ENCODE peak calls at places on chromosome 22, in ten cellular contexts. G is stimulated activated CD4-positive, alpha-beta T cell treated with anti-CD3 and anti-CD28 coated beads, Interleukin-2, amount 100 ng/mL, for 24 hours; P is nephron progenitor cell; R is dermis blood vessel endothelial cell; K is T follicular helper cell; N is dorsolateral prefrontal cortex; Q is astrocyte of the spinal cord; L is GM04504; B is transverse colon; D is GM23248. W is an unnamed sample.

GRCh38 chr22:21964234-21964633 is 11.6 kb upstream of the PPM1F start:
- DNase-seq in G (no peak), P (no peak), R (no peak), K (no peak), N (no peak), Q (no peak), L (no peak), B (no peak), D (no peak), W (no peak)

GRCh38 chr22:46110215-46110614 is 40.1 kb upstream of the PPARA start:
- DNase-seq in G (no peak), P (no peak), R (no peak), K (no peak), N (no peak), Q (no peak), L (no peak), B (no peak), D (peak; percentile 82), W (no peak)

GRCh38 chr22:46376096-46376495 is 40.6 kb downstream of the TRMU start:
- DNase-seq in G (no peak), P (no peak), R (no peak), K (no peak), N (no peak), Q (no peak), L (no peak), B (no peak), D (no peak), W (no peak)

GRCh38 chr22:42500164-42500835 is 19.3 kb downstream of the RRP7A start:
- DNase-seq in G (peak; percentile 82), P (peak; percentile 75), R (peak; percentile 67), K (peak; percentile 78), N (peak; percentile 81), Q (peak; percentile 64), L (peak; percentile 38), B (peak; percentile 92), D (peak; percentile 84), W (peak; percentile 87)

GRCh38 chr22:48197189-48197690 is 1434.8 kb downstream of the TBC1D22A start:
- DNase-seq in G (no peak), P (no peak), R (no peak), K (no peak), N (no peak), Q (no peak), L (no peak), B (no peak), D (no peak), W (no peak)

GRCh38 chr22:22207845-22208564 is 36.6 kb upstream of the VPREB1 start:
- DNase-seq in G (peak; percentile 87), P (peak; percentile 89), R (peak; percentile 88), K (peak; percentile 46), N (peak; percentile 16), Q (peak; percentile 69), L (peak; percentile 24), B (peak; percentile 80), D (peak; percentile 84), W (peak; percentile 87)

GRCh38 chr22:44848296-44848741 is 95.9 kb downstream of the ARHGAP8 start:
- DNase-seq in G (no peak), P (no peak), R (no peak), K (no peak), N (no peak), Q (no peak), L (no peak), B (no peak), D (no peak), W (no peak)

GRCh38 chr22:32476286-32476685 is 1.7 kb downstream of the FBXO7 start:
- DNase-seq in G (no peak), P (no peak), R (peak; percentile 17), K (no peak), N (no peak), Q (no peak), L (no peak), B (no peak), D (peak; percentile 35), W (no peak)

GRCh38 chr22:46050451-46050845 is 73.5 kb upstream of the WNT7B start:
- DNase-seq in G (no peak), P (no peak), R (no peak), K (no peak), N (no peak), Q (no peak), L (no peak), B (peak; percentile 6), D (no peak), W (no peak)

GRCh38 chr22:22884888-22885840 is 2.5 kb upstream of the IGLL5 start:
- DNase-seq in G (peak; percentile 24), P (no peak), R (no peak), K (no peak), N (no peak), Q (no peak), L (no peak), B (peak; percentile 77), D (no peak), W (no peak)

GRCh38 chr22:39448205-39449054 is 8.4 kb upstream of the MGAT3 start:
- DNase-seq in G (no peak), P (no peak), R (no peak), K (no peak), N (no peak), Q (no peak), L (no peak), B (no peak), D (no peak), W (no peak)

GRCh38 chr22:49754674-49755590 is 72.7 kb downstream of the BRD1 start:
- DNase-seq in G (no peak), P (no peak), R (no peak), K (no peak), N (no peak), Q (no peak), L (no peak), B (no peak), D (no peak), W (no peak)

GRCh38 chr22:39617342-39617741 is 46.8 kb downstream of the CACNA1I start:
- DNase-seq in G (no peak), P (no peak), R (no peak), K (no peak), N (peak; percentile 78), Q (no peak), L (no peak), B (no peak), D (no peak), W (no peak)

GRCh38 chr22:41504397-41504796 is 35.5 kb downstream of the ACO2 start:
- DNase-seq in G (no peak), P (no peak), R (no peak), K (no peak), N (peak; percentile 77), Q (no peak), L (no peak), B (no peak), D (peak; percentile 76), W (no peak)

GRCh38 chr22:43042101-43042780 is 27.3 kb upstream of the PACSIN2 start:
- DNase-seq in G (no peak), P (no peak), R (no peak), K (no peak), N (no peak), Q (peak; percentile 70), L (no peak), B (no peak), D (no peak), W (no peak)

GRCh38 chr22:50342651-50343540 is at the start of gene PPP6R2:
- DNase-seq in G (peak; percentile 92), P (peak; percentile 92), R (peak; percentile 79), K (peak; percentile 82), N (peak; percentile 71), Q (peak; percentile 56), L (peak; percentile 38), B (peak; percentile 88), D (peak; percentile 88), W (peak; percentile 91)

GRCh38 chr22:27987557-27987956 is 68.5 kb upstream of the PITPNB start:
- DNase-seq in G (no peak), P (no peak), R (no peak), K (no peak), N (peak; percentile 10), Q (peak; percentile 87), L (no peak), B (no peak), D (peak; percentile 11), W (no peak)

GRCh38 chr22:25030636-25031035 is 78.1 kb downstream of the KIAA1671 start:
- DNase-seq in G (no peak), P (no peak), R (no peak), K (no peak), N (no peak), Q (peak; percentile 26), L (no peak), B (no peak), D (peak; percentile 20), W (no peak)

GRCh38 chr22:25564979-25565677 is 653 bp downstream of the GRK3 start:
- DNase-seq in G (peak; percentile 19), P (no peak), R (peak; percentile 28), K (no peak), N (no peak), Q (no peak), L (no peak), B (peak; percentile 17), D (peak; percentile 42), W (no peak)

GRCh38 chr22:38313384-38313955 is 3.8 kb downstream of the CSNK1E start:
- DNase-seq in G (no peak), P (no peak), R (peak; percentile 47), K (no peak), N (no peak), Q (peak; percentile 95), L (peak; percentile 77), B (peak; percentile 75), D (peak; percentile 84), W (no peak)

GRCh38 chr22:31289335-31289734 is 3.0 kb downstream of the PIK3IP1 start:
- DNase-seq in G (no peak), P (no peak), R (no peak), K (no peak), N (no peak), Q (no peak), L (no peak), B (peak; percentile 71), D (no peak), W (no peak)

GRCh38 chr22:43909708-43910107 is 13.9 kb upstream of the PNPLA3 start:
- DNase-seq in G (no peak), P (no peak), R (no peak), K (no peak), N (no peak), Q (no peak), L (no peak), B (no peak), D (no peak), W (no peak)

GRCh38 chr22:46041642-46042041 is 64.7 kb upstream of the WNT7B start:
- DNase-seq in G (no peak), P (no peak), R (no peak), K (no peak), N (peak; percentile 3), Q (no peak), L (no peak), B (no peak), D (no peak), W (no peak)

GRCh38 chr22:37148031-37148651 is 1.6 kb downstream of the IL2RB start:
- DNase-seq in G (peak; percentile 36), P (no peak), R (no peak), K (peak; percentile 20), N (no peak), Q (no peak), L (no peak), B (no peak), D (no peak), W (peak; percentile 53)

GRCh38 chr22:38699784-38700183 is 959 bp downstream of the JOSD1 start:
- DNase-seq in G (no peak), P (no peak), R (peak; percentile 39), K (no peak), N (no peak), Q (peak; percentile 44), L (no peak), B (no peak), D (peak; percentile 83), W (no peak)

GRCh38 chr22:45246060-45246985 is 5.6 kb upstream of the KIAA0930 start:
- DNase-seq in G (no peak), P (no peak), R (peak; percentile 95), K (no peak), N (no peak), Q (peak; percentile 92), L (peak; percentile 96), B (peak; percentile 79), D (peak; percentile 95), W (no peak)

GRCh38 chr22:17368144-17368726 is 1.0 kb upstream of the CECR2 start:
- DNase-seq in G (no peak), P (peak; percentile 85), R (no peak), K (no peak), N (no peak), Q (no peak), L (no peak), B (no peak), D (peak; percentile 7), W (no peak)

GRCh38 chr22:25775501-25775900 is 33.5 kb downstream of the MYO18B start:
- DNase-seq in G (no peak), P (peak; percentile 62), R (peak; percentile 26), K (no peak), N (no peak), Q (peak; percentile 20), L (no peak), B (no peak), D (peak; percentile 27), W (no peak)

W was measured in CD8-positive, alpha-beta T cell.